ENCODE peak calls at places on chromosomes 5 and 9, in five cellular contexts. One of them, this sample, is unnamed.

GRCh38 chr5:18102733-18103132 is 468.5 kb downstream of the TAF11L14 start:
- DNase-seq in activated naive CD4-positive, alpha-beta T cell: no peak
- DNase-seq in A172: no peak
- DNase-seq in Right ventricle myocardium superior: no peak
- DNase-seq in stimulated activated CD4-positive, alpha-beta T cell treated with anti-CD3 and anti-CD28 coated beads, Interleukin-4, amount 100 ng/mL, for 48 hours: no peak
- DNase-seq in this sample: no peak

GRCh38 chr9:2299156-2299842 is 284.2 kb downstream of the SMARCA2 start:
- DNase-seq in activated naive CD4-positive, alpha-beta T cell: no peak
- DNase-seq in A172: no peak
- DNase-seq in Right ventricle myocardium superior: no peak
- DNase-seq in stimulated activated CD4-positive, alpha-beta T cell treated with anti-CD3 and anti-CD28 coated beads, Interleukin-4, amount 100 ng/mL, for 48 hours: no peak
- DNase-seq in this sample: no peak

GRCh38 chr5:171623551-171624097 is 162.0 kb upstream of the SMIM23 start:
- DNase-seq in activated naive CD4-positive, alpha-beta T cell: no peak
- DNase-seq in A172: no peak
- DNase-seq in Right ventricle myocardium superior: no peak
- DNase-seq in stimulated activated CD4-positive, alpha-beta T cell treated with anti-CD3 and anti-CD28 coated beads, Interleukin-4, amount 100 ng/mL, for 48 hours: no peak
- DNase-seq in this sample: no peak

GRCh38 chr9:136544549-136545064 is 1.2 kb downstream of the NOTCH1 start:
- DNase-seq in activated naive CD4-positive, alpha-beta T cell: peak; percentile 46
- DNase-seq in A172: no peak
- DNase-seq in Right ventricle myocardium superior: peak; percentile 80
- DNase-seq in stimulated activated CD4-positive, alpha-beta T cell treated with anti-CD3 and anti-CD28 coated beads, Interleukin-4, amount 100 ng/mL, for 48 hours: peak; percentile 62
- DNase-seq in this sample: no peak

GRCh38 chr5:141608046-141608445 is 10.8 kb downstream of the DIAPH1 start:
- DNase-seq in activated naive CD4-positive, alpha-beta T cell: no peak
- DNase-seq in A172: no peak
- DNase-seq in Right ventricle myocardium superior: no peak
- DNase-seq in stimulated activated CD4-positive, alpha-beta T cell treated with anti-CD3 and anti-CD28 coated beads, Interleukin-4, amount 100 ng/mL, for 48 hours: no peak
- DNase-seq in this sample: no peak

GRCh38 chr9:94767331-94768099 is 41.0 kb downstream of the AOPEP start:
- DNase-seq in activated naive CD4-positive, alpha-beta T cell: no peak
- DNase-seq in A172: peak; percentile 57
- DNase-seq in Right ventricle myocardium superior: no peak
- DNase-seq in stimulated activated CD4-positive, alpha-beta T cell treated with anti-CD3 and anti-CD28 coated beads, Interleukin-4, amount 100 ng/mL, for 48 hours: no peak
- DNase-seq in this sample: no peak

GRCh38 chr5:119752921-119753886 is 123.8 kb downstream of the FAM170A start:
- DNase-seq in activated naive CD4-positive, alpha-beta T cell: no peak
- DNase-seq in A172: no peak
- DNase-seq in Right ventricle myocardium superior: no peak
- DNase-seq in stimulated activated CD4-positive, alpha-beta T cell treated with anti-CD3 and anti-CD28 coated beads, Interleukin-4, amount 100 ng/mL, for 48 hours: no peak
- DNase-seq in this sample: no peak

GRCh38 chr5:149853019-149853648 is 91.5 kb downstream of the PDE6A start:
- DNase-seq in activated naive CD4-positive, alpha-beta T cell: peak; percentile 13
- DNase-seq in A172: peak; percentile 74
- DNase-seq in Right ventricle myocardium superior: peak; percentile 80
- DNase-seq in stimulated activated CD4-positive, alpha-beta T cell treated with anti-CD3 and anti-CD28 coated beads, Interleukin-4, amount 100 ng/mL, for 48 hours: peak; percentile 41
- DNase-seq in this sample: peak; percentile 64

GRCh38 chr5:128506643-128507042 is 31.4 kb downstream of the FBN2 start:
- DNase-seq in activated naive CD4-positive, alpha-beta T cell: no peak
- DNase-seq in A172: no peak
- DNase-seq in Right ventricle myocardium superior: no peak
- DNase-seq in stimulated activated CD4-positive, alpha-beta T cell treated with anti-CD3 and anti-CD28 coated beads, Interleukin-4, amount 100 ng/mL, for 48 hours: no peak
- DNase-seq in this sample: no peak

GRCh38 chr9:116506685-116507084 is 180.4 kb upstream of the TRIM32 start:
- DNase-seq in activated naive CD4-positive, alpha-beta T cell: no peak
- DNase-seq in A172: no peak
- DNase-seq in Right ventricle myocardium superior: no peak
- DNase-seq in stimulated activated CD4-positive, alpha-beta T cell treated with anti-CD3 and anti-CD28 coated beads, Interleukin-4, amount 100 ng/mL, for 48 hours: no peak
- DNase-seq in this sample: peak; percentile 1

GRCh38 chr5:160260881-160261815 is 31.8 kb downstream of the FABP6 start:
- DNase-seq in activated naive CD4-positive, alpha-beta T cell: no peak
- DNase-seq in A172: peak; percentile 43
- DNase-seq in Right ventricle myocardium superior: no peak
- DNase-seq in stimulated activated CD4-positive, alpha-beta T cell treated with anti-CD3 and anti-CD28 coated beads, Interleukin-4, amount 100 ng/mL, for 48 hours: no peak
- DNase-seq in this sample: no peak

GRCh38 chr9:80500300-80500699 is 928.5 kb downstream of the TLE4 start:
- DNase-seq in activated naive CD4-positive, alpha-beta T cell: no peak
- DNase-seq in A172: no peak
- DNase-seq in Right ventricle myocardium superior: no peak
- DNase-seq in stimulated activated CD4-positive, alpha-beta T cell treated with anti-CD3 and anti-CD28 coated beads, Interleukin-4, amount 100 ng/mL, for 48 hours: no peak
- DNase-seq in this sample: no peak

GRCh38 chr9:129282308-129283211 is 104.5 kb upstream of the IER5L start:
- DNase-seq in activated naive CD4-positive, alpha-beta T cell: no peak
- DNase-seq in A172: no peak
- DNase-seq in Right ventricle myocardium superior: no peak
- DNase-seq in stimulated activated CD4-positive, alpha-beta T cell treated with anti-CD3 and anti-CD28 coated beads, Interleukin-4, amount 100 ng/mL, for 48 hours: no peak
- DNase-seq in this sample: no peak

GRCh38 chr5:75265731-75266130 is 29.1 kb upstream of the ANKRD31 start:
- DNase-seq in activated naive CD4-positive, alpha-beta T cell: no peak
- DNase-seq in A172: peak; percentile 36
- DNase-seq in Right ventricle myocardium superior: no peak
- DNase-seq in stimulated activated CD4-positive, alpha-beta T cell treated with anti-CD3 and anti-CD28 coated beads, Interleukin-4, amount 100 ng/mL, for 48 hours: no peak
- DNase-seq in this sample: no peak

GRCh38 chr9:101618693-101619092 is 23.9 kb upstream of the PPP3R2 start:
- DNase-seq in activated naive CD4-positive, alpha-beta T cell: no peak
- DNase-seq in A172: no peak
- DNase-seq in Right ventricle myocardium superior: no peak
- DNase-seq in stimulated activated CD4-positive, alpha-beta T cell treated with anti-CD3 and anti-CD28 coated beads, Interleukin-4, amount 100 ng/mL, for 48 hours: no peak
- DNase-seq in this sample: no peak

GRCh38 chr9:112233769-112234168 is 58.7 kb upstream of the SUSD1 start:
- DNase-seq in activated naive CD4-positive, alpha-beta T cell: no peak
- DNase-seq in A172: no peak
- DNase-seq in Right ventricle myocardium superior: no peak
- DNase-seq in stimulated activated CD4-positive, alpha-beta T cell treated with anti-CD3 and anti-CD28 coated beads, Interleukin-4, amount 100 ng/mL, for 48 hours: no peak
- DNase-seq in this sample: peak; percentile 36

GRCh38 chr5:65760504-65761275 is 38.7 kb downstream of the NLN start:
- DNase-seq in activated naive CD4-positive, alpha-beta T cell: peak; percentile 44
- DNase-seq in A172: peak; percentile 70
- DNase-seq in Right ventricle myocardium superior: no peak
- DNase-seq in stimulated activated CD4-positive, alpha-beta T cell treated with anti-CD3 and anti-CD28 coated beads, Interleukin-4, amount 100 ng/mL, for 48 hours: no peak
- DNase-seq in this sample: peak; percentile 42

GRCh38 chr9:133402689-133403088 is 15.1 kb downstream of the REXO4 start:
- DNase-seq in activated naive CD4-positive, alpha-beta T cell: no peak
- DNase-seq in A172: no peak
- DNase-seq in Right ventricle myocardium superior: no peak
- DNase-seq in stimulated activated CD4-positive, alpha-beta T cell treated with anti-CD3 and anti-CD28 coated beads, Interleukin-4, amount 100 ng/mL, for 48 hours: no peak
- DNase-seq in this sample: no peak